ENCODE peak calls at places on chromosomes 12 and 14, in seven cellular contexts. O, G, A, M, B, Y and R are unnamed samples.

GRCh38 chr12:48075833-48076232 is 30.0 kb downstream of the SENP1 start:
- DNase-seq in B (no peak), M (no peak), A (no peak), G (no peak), O (no peak), Y (no peak), R (no peak)

GRCh38 chr12:121767525-121768016 is 25.9 kb downstream of the RHOF start:
- DNase-seq in A (no peak), Y (no peak), G (peak), M (no peak), B (no peak), O (no peak), R (peak)

GRCh38 chr14:57963071-57963470 is 97.2 kb upstream of the SLC35F4 start:
- DNase-seq in A (no peak), O (no peak), G (no peak), Y (no peak), B (no peak), M (no peak), R (no peak)

GRCh38 chr14:23582906-23583760 is 4.5 kb upstream of the JPH4 start:
- DNase-seq in B (no peak), A (no peak), G (no peak), O (no peak), M (no peak), Y (no peak), R (no peak)

GRCh38 chr12:54657048-54657696 is 9.0 kb upstream of the DCD start:
- DNase-seq in M (no peak), A (no peak), Y (no peak), G (no peak), B (no peak), O (no peak), R (no peak)

GRCh38 chr14:97976861-97977260 is 1179.7 kb downstream of the VRK1 start:
- DNase-seq in Y (no peak), A (no peak), M (no peak), B (no peak), O (no peak), G (no peak), R (no peak)

GRCh38 chr12:60977966-60978365 is 1282.2 kb upstream of the USP15 start:
- DNase-seq in G (no peak), A (peak), O (no peak), M (no peak), Y (no peak), B (no peak), R (no peak)

GRCh38 chr12:101015021-101015420 is 195.0 kb downstream of the SLC5A8 start:
- DNase-seq in B (no peak), O (no peak), M (no peak), Y (no peak), A (no peak), G (no peak), R (no peak)